ENCODE peak calls at places on chromosomes 1 and 21, in four cellular contexts. One of them, this sample, is unnamed.

GRCh38 chr1:217135987-217136894 is 413.0 kb upstream of the ESRRG start:
- DNase-seq in CD8-positive, alpha-beta T cell: no peak
- DNase-seq in heart right ventricle: no peak
- DNase-seq in colonic mucosa: no peak
- DNase-seq in this sample: no peak

GRCh38 chr1:29186707-29187106 is 5.0 kb upstream of the SRSF4 start:
- DNase-seq in CD8-positive, alpha-beta T cell: no peak
- DNase-seq in heart right ventricle: no peak
- DNase-seq in colonic mucosa: no peak
- DNase-seq in this sample: no peak

GRCh38 chr1:38685373-38685772 is 174.2 kb downstream of the RRAGC start:
- DNase-seq in CD8-positive, alpha-beta T cell: no peak
- DNase-seq in heart right ventricle: no peak
- DNase-seq in colonic mucosa: no peak
- DNase-seq in this sample: no peak

GRCh38 chr1:186925881-186926676 is 97.3 kb downstream of the PLA2G4A start:
- DNase-seq in CD8-positive, alpha-beta T cell: no peak
- DNase-seq in heart right ventricle: no peak
- DNase-seq in colonic mucosa: no peak
- DNase-seq in this sample: no peak

GRCh38 chr1:117846674-117847425 is 82.6 kb downstream of the GDAP2 start:
- DNase-seq in CD8-positive, alpha-beta T cell: no peak
- DNase-seq in heart right ventricle: no peak
- DNase-seq in colonic mucosa: no peak
- DNase-seq in this sample: no peak

GRCh38 chr1:149845416-149845815 is 54.0 kb upstream of the BOLA1 start:
- DNase-seq in CD8-positive, alpha-beta T cell: no peak
- DNase-seq in heart right ventricle: no peak
- DNase-seq in colonic mucosa: peak; percentile 18
- DNase-seq in this sample: no peak

GRCh38 chr1:235067396-235068154 is 61.1 kb downstream of the TOMM20 start:
- DNase-seq in CD8-positive, alpha-beta T cell: no peak
- DNase-seq in heart right ventricle: peak; percentile 74
- DNase-seq in colonic mucosa: peak; percentile 90
- DNase-seq in this sample: peak; percentile 95

GRCh38 chr1:15627343-15627988 is 10.2 kb downstream of the DDI2 start:
- DNase-seq in CD8-positive, alpha-beta T cell: no peak
- DNase-seq in heart right ventricle: no peak
- DNase-seq in colonic mucosa: no peak
- DNase-seq in this sample: no peak

GRCh38 chr1:161085165-161085564 is 4.2 kb downstream of the NECTIN4 start:
- DNase-seq in CD8-positive, alpha-beta T cell: no peak
- DNase-seq in heart right ventricle: no peak
- DNase-seq in colonic mucosa: no peak
- DNase-seq in this sample: no peak

GRCh38 chr1:156848461-156849150 is 10.3 kb downstream of the INSRR start:
- DNase-seq in CD8-positive, alpha-beta T cell: peak; percentile 87
- DNase-seq in heart right ventricle: no peak
- DNase-seq in colonic mucosa: peak; percentile 52
- DNase-seq in this sample: no peak

GRCh38 chr1:244272471-244273261 is 179.0 kb downstream of the ADSS2 start:
- DNase-seq in CD8-positive, alpha-beta T cell: peak; percentile 84
- DNase-seq in heart right ventricle: peak; percentile 58
- DNase-seq in colonic mucosa: peak; percentile 70
- DNase-seq in this sample: peak; percentile 78

GRCh38 chr21:33894736-33895288 is 20.8 kb downstream of the ATP5PO start:
- DNase-seq in CD8-positive, alpha-beta T cell: peak; percentile 82
- DNase-seq in heart right ventricle: peak; percentile 81
- DNase-seq in colonic mucosa: peak; percentile 58
- DNase-seq in this sample: peak; percentile 84

GRCh38 chr1:173503391-173503790 is 26.3 kb downstream of the PRDX6 start:
- DNase-seq in CD8-positive, alpha-beta T cell: no peak
- DNase-seq in heart right ventricle: no peak
- DNase-seq in colonic mucosa: no peak
- DNase-seq in this sample: no peak

GRCh38 chr21:37670883-37671282 is 245.4 kb downstream of the KCNJ6 start:
- DNase-seq in CD8-positive, alpha-beta T cell: no peak
- DNase-seq in heart right ventricle: no peak
- DNase-seq in colonic mucosa: no peak
- DNase-seq in this sample: no peak

GRCh38 chr21:15754640-15755039 is 24.9 kb downstream of the USP25 start:
- DNase-seq in CD8-positive, alpha-beta T cell: no peak
- DNase-seq in heart right ventricle: no peak
- DNase-seq in colonic mucosa: no peak
- DNase-seq in this sample: no peak

GRCh38 chr21:29117372-29117955 is 13.0 kb upstream of the MAP3K7CL start:
- DNase-seq in CD8-positive, alpha-beta T cell: no peak
- DNase-seq in heart right ventricle: no peak
- DNase-seq in colonic mucosa: no peak
- DNase-seq in this sample: no peak

GRCh38 chr1:8911416-8912309 is 33.2 kb upstream of the ENO1 start:
- DNase-seq in CD8-positive, alpha-beta T cell: no peak
- DNase-seq in heart right ventricle: no peak
- DNase-seq in colonic mucosa: no peak
- DNase-seq in this sample: no peak

GRCh38 chr1:5720936-5721335 is 271.3 kb downstream of the NPHP4 start:
- DNase-seq in CD8-positive, alpha-beta T cell: no peak
- DNase-seq in heart right ventricle: no peak
- DNase-seq in colonic mucosa: no peak
- DNase-seq in this sample: no peak

GRCh38 chr1:38527373-38527966 is 332.1 kb downstream of the RRAGC start:
- DNase-seq in CD8-positive, alpha-beta T cell: no peak
- DNase-seq in heart right ventricle: no peak
- DNase-seq in colonic mucosa: peak; percentile 22
- DNase-seq in this sample: no peak

GRCh38 chr1:7538849-7539771 is 232.0 kb upstream of the VAMP3 start:
- DNase-seq in CD8-positive, alpha-beta T cell: no peak
- DNase-seq in heart right ventricle: no peak
- DNase-seq in colonic mucosa: no peak
- DNase-seq in this sample: no peak

GRCh38 chr1:230431517-230431916 is 5.4 kb upstream of the PGBD5 start:
- DNase-seq in CD8-positive, alpha-beta T cell: no peak
- DNase-seq in heart right ventricle: no peak
- DNase-seq in colonic mucosa: no peak
- DNase-seq in this sample: no peak
- H3K4me1 ChIP-seq in CD8-positive, alpha-beta T cell: peaks cover 4% of the 10 kb centered on the region
- H3K4me1 ChIP-seq in heart right ventricle: no peaks in the 10 kb centered on the region
- H3K4me1 ChIP-seq in colonic mucosa: no peaks in the 10 kb centered on the region
- H3K4me1 ChIP-seq in this sample: peaks cover 5% of the 10 kb centered on the region

GRCh38 chr1:110673805-110674336 is 869 bp downstream of the KCNA3 start:
- DNase-seq in CD8-positive, alpha-beta T cell: peak; percentile 79
- DNase-seq in heart right ventricle: no peak
- DNase-seq in colonic mucosa: no peak
- DNase-seq in this sample: no peak
- H3K27me3 ChIP-seq in CD8-positive, alpha-beta T cell: no peaks in the 10 kb centered on the region
- H3K27me3 ChIP-seq in heart right ventricle: peaks cover 74% of the 10 kb centered on the region
- H3K27me3 ChIP-seq in colonic mucosa: peaks cover 29% of the 10 kb centered on the region
- H3K27me3 ChIP-seq in this sample: no peaks in the 10 kb centered on the region

DNA sequence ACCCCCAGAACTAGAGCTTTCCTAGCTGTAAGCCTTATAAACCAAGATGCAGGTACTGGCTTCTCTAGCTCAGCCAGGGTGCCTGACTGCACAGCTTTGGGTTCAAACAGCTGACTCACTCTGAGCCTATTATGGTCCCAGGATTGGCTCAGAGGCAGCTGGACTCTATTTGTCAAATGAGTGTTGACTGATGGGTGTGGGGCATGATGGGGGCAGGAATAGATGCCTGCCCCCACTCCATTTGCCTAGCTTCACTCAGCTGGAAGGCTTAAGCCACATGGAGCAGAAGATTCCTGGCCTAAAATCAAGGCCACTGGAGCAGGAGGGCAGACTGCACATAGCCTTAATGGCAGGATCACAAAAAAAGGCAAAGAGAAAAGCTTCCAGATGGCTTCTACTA is 90.5 kb downstream of the PIK3R3 start:
- DNase-seq in CD8-positive, alpha-beta T cell: no peak
- DNase-seq in heart right ventricle: peak; percentile 24
- DNase-seq in colonic mucosa: no peak
- DNase-seq in this sample: no peak
- H3K4me1 ChIP-seq in CD8-positive, alpha-beta T cell: no peaks in the 10 kb centered on the region
- H3K4me1 ChIP-seq in heart right ventricle: peaks cover 53% of the 10 kb centered on the region
- H3K4me1 ChIP-seq in colonic mucosa: peaks cover 4% of the 10 kb centered on the region
- H3K4me1 ChIP-seq in this sample: no peaks in the 10 kb centered on the region

GRCh38 chr1:242349636-242350035 is 174.9 kb downstream of the PLD5 start:
- DNase-seq in CD8-positive, alpha-beta T cell: no peak
- DNase-seq in heart right ventricle: no peak
- DNase-seq in colonic mucosa: no peak
- DNase-seq in this sample: no peak
- H3K27me3 ChIP-seq in CD8-positive, alpha-beta T cell: no peaks in the 10 kb centered on the region
- H3K27me3 ChIP-seq in heart right ventricle: no peaks in the 10 kb centered on the region
- H3K27me3 ChIP-seq in colonic mucosa: no peaks in the 10 kb centered on the region
- H3K27me3 ChIP-seq in this sample: no peaks in the 10 kb centered on the region

This sample was measured in right atrium auricular region.